ENCODE peak calls at places on chromosomes 7 and 10, in eight cellular contexts. One of them, this sample, is unnamed.
A peak's percentile ranks its signal among the peaks of the same experiment; 100 is the strongest.

GRCh38 chr10:31262672-31263071 is 56.3 kb upstream of the ZEB1 start:
- DNase-seq in progenitor cell of endocrine pancreas: no peak
- DNase-seq in T follicular helper cell: no peak
- DNase-seq in psoas muscle: no peak
- DNase-seq in coronary artery: no peak
- DNase-seq in T-helper 2 cell: no peak
- DNase-seq in HT1080: no peak
- DNase-seq in substantia nigra: no peak
- DNase-seq in this sample: peak; percentile 61

GRCh38 chr7:143288836-143289235 is 685 bp downstream of the CASP2 start:
- DNase-seq in progenitor cell of endocrine pancreas: no peak
- DNase-seq in T follicular helper cell: no peak
- DNase-seq in psoas muscle: no peak
- DNase-seq in coronary artery: no peak
- DNase-seq in T-helper 2 cell: no peak
- DNase-seq in HT1080: no peak
- DNase-seq in substantia nigra: no peak
- DNase-seq in this sample: no peak

GRCh38 chr7:151838072-151838471 is 38.8 kb downstream of the PRKAG2 start:
- DNase-seq in progenitor cell of endocrine pancreas: no peak
- DNase-seq in T follicular helper cell: no peak
- DNase-seq in psoas muscle: no peak
- DNase-seq in coronary artery: no peak
- DNase-seq in T-helper 2 cell: no peak
- DNase-seq in HT1080: no peak
- DNase-seq in substantia nigra: no peak
- DNase-seq in this sample: no peak

GRCh38 chr7:90322837-90323236 is 1.7 kb upstream of the FAM237B start:
- DNase-seq in progenitor cell of endocrine pancreas: no peak
- DNase-seq in T follicular helper cell: no peak
- DNase-seq in psoas muscle: no peak
- DNase-seq in coronary artery: no peak
- DNase-seq in T-helper 2 cell: no peak
- DNase-seq in HT1080: no peak
- DNase-seq in substantia nigra: no peak
- DNase-seq in this sample: no peak

GRCh38 chr10:104642311-104643022 is 1.4 kb downstream of the SORCS3 start:
- DNase-seq in progenitor cell of endocrine pancreas: peak; percentile 78
- DNase-seq in T follicular helper cell: no peak
- DNase-seq in psoas muscle: no peak
- DNase-seq in coronary artery: no peak
- DNase-seq in T-helper 2 cell: peak; percentile 16
- DNase-seq in HT1080: no peak
- DNase-seq in substantia nigra: peak; percentile 3
- DNase-seq in this sample: no peak

GRCh38 chr10:49133706-49134248 is at the start of gene FAM170B:
- DNase-seq in progenitor cell of endocrine pancreas: no peak
- DNase-seq in T follicular helper cell: no peak
- DNase-seq in psoas muscle: no peak
- DNase-seq in coronary artery: peak; percentile 31
- DNase-seq in T-helper 2 cell: no peak
- DNase-seq in HT1080: no peak
- DNase-seq in substantia nigra: no peak
- DNase-seq in this sample: no peak

GRCh38 chr7:93811198-93811597 is 79.4 kb downstream of the TFPI2 start:
- DNase-seq in progenitor cell of endocrine pancreas: no peak
- DNase-seq in T follicular helper cell: no peak
- DNase-seq in psoas muscle: no peak
- DNase-seq in coronary artery: no peak
- DNase-seq in T-helper 2 cell: no peak
- DNase-seq in HT1080: no peak
- DNase-seq in substantia nigra: no peak
- DNase-seq in this sample: no peak

GRCh38 chr10:52678611-52679010 is 94.0 kb downstream of the MBL2 start:
- DNase-seq in progenitor cell of endocrine pancreas: no peak
- DNase-seq in T follicular helper cell: no peak
- DNase-seq in psoas muscle: no peak
- DNase-seq in coronary artery: no peak
- DNase-seq in T-helper 2 cell: no peak
- DNase-seq in HT1080: no peak
- DNase-seq in substantia nigra: no peak
- DNase-seq in this sample: no peak

This sample was measured in cardiac fibroblast.